ENCODE peak calls at places on chromosomes 2 and 18, in six cellular contexts. G is HCT116, A is HepG2, Z is K562, B is H1, X is GM12878. S is an unnamed sample.
A peak's percentile ranks its signal among the peaks of the same experiment; 100 is the strongest.

GRCh38 chr2:222480497-222480896 is 56.2 kb downstream of the SGPP2 start:
- DNase-seq in X (no peak), B (no peak), A (no peak), G (no peak), Z (no peak), S (no peak)

GRCh38 chr2:1854747-1855146 is 110.4 kb upstream of the PXDN start:
- DNase-seq in B (peak; percentile 75), G (no peak), A (no peak), X (no peak), Z (peak; percentile 50), S (peak; percentile 71)

GRCh38 chr2:170207901-170208300 is 30.0 kb downstream of the MYO3B start:
- DNase-seq in Z (no peak), X (no peak), G (no peak), A (no peak), B (no peak), S (no peak)

GRCh38 chr18:8341481-8342230 is 267.6 kb upstream of the RAB12 start:
- DNase-seq in G (no peak), Z (no peak), A (peak; percentile 97), B (no peak), X (no peak), S (peak; percentile 2)

GRCh38 chr2:143802871-143803650 is 673.8 kb downstream of the ARHGAP15 start:
- DNase-seq in B (no peak), A (no peak), X (peak; percentile 37), Z (no peak), G (no peak), S (no peak)

GRCh38 chr2:44941551-44942234 is at the start of gene SIX3:
- DNase-seq in G (peak; percentile 79), B (no peak), X (no peak), Z (no peak), A (no peak), S (no peak)

GRCh38 chr2:207434288-207434687 is 95.5 kb upstream of the CREB1 start:
- DNase-seq in Z (no peak), X (no peak), A (no peak), G (no peak), B (no peak), S (no peak)

GRCh38 chr2:15218423-15219086 is 342.6 kb downstream of the NBAS start:
- DNase-seq in A (no peak), B (no peak), Z (no peak), X (no peak), G (no peak), S (no peak)

GRCh38 chr18:49757513-49758262 is 55.6 kb downstream of the ACAA2 start:
- DNase-seq in A (no peak), B (peak; percentile 63), Z (peak; percentile 33), X (no peak), G (peak; percentile 28), S (no peak)

GRCh38 chr2:120606280-120606679 is 129.4 kb upstream of the GLI2 start:
- DNase-seq in Z (no peak), A (no peak), G (no peak), X (no peak), B (no peak), S (no peak)

GRCh38 chr2:147424766-147425165 is 420.1 kb upstream of the ACVR2A start:
- DNase-seq in B (no peak), G (no peak), A (no peak), Z (no peak), X (no peak), S (no peak)

GRCh38 chr18:48328473-48329205 is 80.5 kb downstream of the ZBTB7C start:
- DNase-seq in B (no peak), G (peak; percentile 8), X (no peak), Z (no peak), A (no peak), S (no peak)

GRCh38 chr18:361100-361732 is 93.4 kb upstream of the THOC1 start:
- DNase-seq in X (no peak), A (no peak), G (no peak), B (no peak), Z (no peak), S (no peak)

GRCh38 chr2:38655441-38655840 is 10.5 kb upstream of the GALM start:
- DNase-seq in G (no peak), Z (no peak), B (no peak), X (no peak), A (no peak), S (no peak)

GRCh38 chr2:6526093-6526824 is 339.4 kb downstream of the CMPK2 start:
- DNase-seq in Z (no peak), A (peak; percentile 23), X (peak; percentile 9), G (peak; percentile 13), B (no peak), S (peak; percentile 36)

GRCh38 chr2:64613276-64613675 is 40.4 kb downstream of the SERTAD2 start:
- DNase-seq in B (no peak), X (no peak), Z (no peak), A (no peak), G (no peak), S (no peak)

GRCh38 chr2:159103411-159103810 is 135.0 kb downstream of the TANC1 start:
- DNase-seq in B (no peak), G (no peak), Z (no peak), X (no peak), A (no peak), S (no peak)

GRCh38 chr2:200702646-200703118 is 109.0 kb upstream of the BZW1 start:
- DNase-seq in A (peak; percentile 80), Z (no peak), G (no peak), X (no peak), B (no peak), S (no peak)

GRCh38 chr18:55110436-55110835 is 151.2 kb upstream of the CCDC68 start:
- DNase-seq in Z (no peak), G (no peak), B (no peak), A (no peak), X (no peak), S (no peak)

GRCh38 chr2:162230761-162231160 is 12.5 kb downstream of the FAP start:
- DNase-seq in B (no peak), A (no peak), Z (no peak), G (no peak), X (no peak), S (no peak)

DNA sequence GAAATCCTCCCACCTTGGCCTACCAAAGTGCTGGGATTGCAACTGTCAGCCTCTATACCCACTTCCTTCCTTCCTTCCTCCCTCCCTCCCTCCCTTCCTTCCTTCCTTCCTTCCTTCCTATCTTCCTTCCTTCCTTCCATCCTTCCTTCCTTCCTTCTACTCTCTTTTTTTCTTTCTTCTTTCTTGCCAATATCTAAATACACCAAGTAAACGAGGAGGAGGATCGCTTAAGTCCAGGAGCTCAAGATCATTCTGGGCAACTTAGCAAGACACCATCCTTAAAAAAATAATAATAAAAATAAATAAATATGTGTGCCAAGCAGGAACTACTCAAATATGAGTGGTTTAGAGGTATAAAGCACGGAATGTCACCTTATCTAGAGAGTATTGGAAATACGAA is 249.4 kb upstream of the TRIB2 start:
- DNase-seq in X (no peak), Z (no peak), G (no peak), B (no peak), A (no peak), S (no peak)
- TF ChIP-seq ZNF274 in X (no peak), Z (no peak), G (no peak), B (no peak), A (no peak), S (no peak)

GRCh38 chr2:144890828-144891227 is 370.9 kb upstream of the ZEB2 start:
- DNase-seq in Z (peak; percentile 71), X (no peak), B (no peak), A (no peak), G (peak; percentile 37), S (no peak)

GRCh38 chr2:144894612-144895300 is 374.8 kb upstream of the ZEB2 start:
- DNase-seq in A (no peak), X (no peak), Z (no peak), G (no peak), B (no peak), S (peak; percentile 77)

GRCh38 chr2:144886847-144887246 is 366.9 kb upstream of the ZEB2 start:
- DNase-seq in A (no peak), Z (no peak), G (no peak), X (no peak), B (no peak), S (no peak)

DNA sequence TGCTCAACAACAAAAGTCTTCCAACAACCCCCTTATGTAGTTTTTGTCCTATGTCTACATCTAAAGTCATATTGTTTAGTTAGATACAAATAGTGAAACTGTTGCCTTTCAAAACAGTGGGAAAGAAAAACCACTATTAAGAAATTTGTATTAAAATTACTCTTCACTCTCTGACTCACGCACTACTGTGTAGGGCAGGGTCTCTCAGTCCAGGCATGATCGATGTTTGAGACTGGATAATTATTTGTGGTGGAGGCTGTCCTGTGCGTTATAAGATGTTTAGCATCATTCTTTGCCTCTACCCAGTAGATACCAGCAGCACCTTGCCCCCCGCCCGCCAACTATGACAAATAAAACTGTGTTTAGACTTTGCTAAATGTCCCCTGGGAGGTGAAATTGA is 369.4 kb upstream of the ZEB2 start:
- DNase-seq in G (no peak), B (no peak), Z (no peak), A (no peak), X (no peak), S (no peak)
- TF ChIP-seq ZNF274 in G (no peak), B (no peak), Z (no peak), A (no peak), X (no peak), S (no peak)

GRCh38 chr2:234464291-234464645 is 32.6 kb downstream of the ARL4C start:
- DNase-seq in A (no peak), Z (no peak), G (no peak), X (no peak), B (no peak), S (no peak)

GRCh38 chr2:234459401-234460009 is 37.4 kb downstream of the ARL4C start:
- DNase-seq in X (no peak), Z (no peak), G (no peak), B (no peak), A (no peak), S (no peak)

GRCh38 chr2:234467289-234467688 is 29.6 kb downstream of the ARL4C start:
- DNase-seq in X (no peak), Z (no peak), G (no peak), A (no peak), B (no peak), S (no peak)

GRCh38 chr2:234462218-234462992 is 34.5 kb downstream of the ARL4C start:
- DNase-seq in X (no peak), Z (no peak), B (no peak), A (peak; percentile 61), G (no peak), S (no peak)

DNA sequence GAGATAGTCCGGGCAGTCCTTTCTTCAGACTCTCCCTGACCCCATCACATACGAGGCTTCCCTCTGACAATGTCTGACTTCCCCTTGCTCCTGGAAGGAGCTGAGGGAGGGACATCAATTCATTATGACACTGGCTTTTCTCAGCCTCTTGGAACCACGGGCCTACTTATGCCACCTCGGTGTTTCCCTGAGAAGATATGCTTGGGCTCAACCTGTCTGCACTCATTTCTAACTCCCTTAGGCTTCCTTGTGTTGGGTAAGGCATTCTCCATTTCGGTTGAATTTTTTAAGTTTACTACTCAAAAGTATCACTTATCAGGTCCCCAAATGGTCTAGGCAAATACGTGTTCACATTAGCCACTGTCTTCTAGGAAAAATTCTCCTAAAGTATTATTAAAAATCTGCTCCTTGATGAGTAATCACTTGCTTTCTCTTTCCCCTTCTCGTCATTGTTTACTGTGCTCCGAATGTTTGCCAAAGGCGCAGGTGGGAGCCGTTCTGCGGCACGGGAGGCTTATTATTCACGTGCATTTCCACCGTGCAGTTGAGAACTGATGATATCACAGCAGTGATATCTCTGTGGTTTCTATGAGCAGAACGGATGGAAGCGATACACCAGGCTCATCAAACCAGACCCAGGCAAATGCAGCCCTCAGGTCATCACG is 33.1 kb downstream of the ARL4C start:
- DNase-seq in G (no peak), Z (no peak), B (no peak), A (no peak), X (no peak), S (no peak)
- TF ChIP-seq ZNF274 in G (no peak), Z (no peak), B (no peak), A (no peak), X (no peak), S (no peak)

GRCh38 chr2:26018184-26018716 is 15.6 kb upstream of the RAB10 start:
- DNase-seq in Z (peak; percentile 86), A (peak; percentile 48), B (peak; percentile 53), G (peak; percentile 74), X (no peak), S (no peak)
- TF ChIP-seq ZNF274 in Z (no peak), A (no peak), B (no peak), G (no peak), X (no peak), S (no peak)

S was measured in NT2/D1.